ENCODE peak calls at places on chromosomes 13 and 19, in eight cellular contexts. U is breast epithelium, I is psoas muscle, M is uterus, B is stomach, R is body of pancreas, P is ovary, H is cardiac muscle cell. Z is an unnamed sample. For H3K27me3, the result is how much of the 10 kb centered on the place peaks cover.

GRCh38 chr13:29551214-29551613 is 44.3 kb downstream of the SLC7A1 start:
- DNase-seq in U (no peak), I (no peak), M (no peak), B (no peak), R (no peak), P (no peak), H (no peak), Z (no peak)

GRCh38 chr13:29886446-29886845 is 36.0 kb upstream of the UBL3 start:
- DNase-seq in U (no peak), I (no peak), M (no peak), B (no peak), R (no peak), P (no peak), H (no peak), Z (no peak)

GRCh38 chr13:114339779-114340534 is 25.7 kb downstream of the CHAMP1 start:
- DNase-seq in U (no peak), I (no peak), M (no peak), B (peak), R (peak), P (no peak), H (peak), Z (no peak)

GRCh38 chr13:44506719-44507118 is 69.4 kb downstream of the TSC22D1 start:
- DNase-seq in U (no peak), I (no peak), M (no peak), B (no peak), R (no peak), P (no peak), H (no peak), Z (no peak)

GRCh38 chr19:8261347-8261746 is 46.8 kb downstream of the CD320 start:
- DNase-seq in U (peak), I (no peak), M (no peak), B (no peak), R (no peak), P (no peak), H (no peak), Z (no peak)

GRCh38 chr13:46085737-46086136 is 19.1 kb downstream of the CPB2 start:
- DNase-seq in U (no peak), I (no peak), M (no peak), B (no peak), R (no peak), P (no peak), H (no peak), Z (no peak)

GRCh38 chr19:12868540-12869112 is 12.6 kb downstream of the DNASE2 start:
- DNase-seq in U (no peak), I (no peak), M (no peak), B (no peak), R (no peak), P (no peak), H (no peak), Z (no peak)

GRCh38 chr19:47619763-47620162 is 10.8 kb downstream of the BICRA start:
- DNase-seq in U (no peak), I (no peak), M (no peak), B (no peak), R (no peak), P (no peak), H (no peak), Z (no peak)

GRCh38 chr19:16795731-16796130 is 33.5 kb upstream of the SIN3B start:
- DNase-seq in U (no peak), I (no peak), M (no peak), B (no peak), R (no peak), P (no peak), H (peak), Z (no peak)

GRCh38 chr19:45782162-45782623 is at the start of gene DMPK:
- DNase-seq in U (no peak), I (peak), M (peak), B (no peak), R (peak), P (peak), H (no peak), Z (no peak)

GRCh38 chr13:102830646-102831045 is 15.2 kb upstream of the ERCC5 start:
- DNase-seq in U (no peak), I (no peak), M (no peak), B (peak), R (peak), P (no peak), H (peak), Z (no peak)

GRCh38 chr19:14030997-14031718 is 404 bp upstream of the IL27RA start:
- DNase-seq in U (no peak), I (no peak), M (no peak), B (no peak), R (no peak), P (no peak), H (no peak), Z (no peak)

GRCh38 chr19:14035706-14036105 is 4.1 kb downstream of the IL27RA start:
- DNase-seq in U (no peak), I (no peak), M (no peak), B (no peak), R (no peak), P (no peak), H (no peak), Z (no peak)

GRCh38 chr19:14028901-14029300 is 953 bp downstream of the RLN3 start:
- DNase-seq in U (no peak), I (no peak), M (no peak), B (no peak), R (no peak), P (no peak), H (no peak), Z (no peak)

GRCh38 chr19:14033946-14034345 is 2.4 kb downstream of the IL27RA start:
- DNase-seq in U (no peak), I (no peak), M (no peak), B (no peak), R (no peak), P (no peak), H (no peak), Z (no peak)

GRCh38 chr19:14031719-14032480 is at the start of gene IL27RA:
- DNase-seq in U (no peak), I (peak), M (peak), B (peak), R (peak), P (no peak), H (peak), Z (peak)
- H3K4me3 ChIP-seq in U (peak), I (peak), M (peak), B (peak), R (peak), P (peak), H (peak), Z (peak)

GRCh38 chr13:62014299-62014698 is 598.6 kb upstream of the PCDH20 start:
- DNase-seq in U (no peak), I (no peak), M (no peak), B (no peak), R (no peak), P (no peak), H (peak), Z (no peak)
- TF ChIP-seq CTCF in U (no peak), I (peak), M (no peak), B (no peak), R (no peak), P (no peak), H (no peak), Z (peak)

DNA sequence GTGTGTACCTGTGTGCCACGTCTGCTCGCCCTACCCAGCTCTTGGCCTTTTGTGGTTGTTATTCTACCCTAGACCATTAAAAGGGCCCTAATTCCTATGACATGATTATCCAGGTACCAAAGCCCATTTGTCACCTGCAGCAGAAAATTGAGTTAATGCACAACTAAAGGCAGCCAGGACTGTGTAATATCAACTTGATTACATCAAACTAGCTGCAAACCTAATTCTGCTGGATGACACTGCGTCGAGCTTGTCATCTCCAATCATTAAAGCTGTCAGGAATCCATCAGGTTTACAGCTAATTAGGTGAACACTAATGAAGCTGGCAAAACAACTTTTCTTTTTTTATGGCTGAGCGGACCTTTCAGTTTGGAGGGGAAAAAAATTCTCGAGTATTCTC is 3.1 kb downstream of the TSHZ3 start:
- DNase-seq in U (no peak), I (no peak), M (no peak), B (no peak), R (no peak), P (no peak), H (no peak), Z (no peak)
- H3K27me3 ChIP-seq in U (under half), I (under half), M (under half), B (under half), R (under half), P (under half), H (under half), Z (under half)

DNA sequence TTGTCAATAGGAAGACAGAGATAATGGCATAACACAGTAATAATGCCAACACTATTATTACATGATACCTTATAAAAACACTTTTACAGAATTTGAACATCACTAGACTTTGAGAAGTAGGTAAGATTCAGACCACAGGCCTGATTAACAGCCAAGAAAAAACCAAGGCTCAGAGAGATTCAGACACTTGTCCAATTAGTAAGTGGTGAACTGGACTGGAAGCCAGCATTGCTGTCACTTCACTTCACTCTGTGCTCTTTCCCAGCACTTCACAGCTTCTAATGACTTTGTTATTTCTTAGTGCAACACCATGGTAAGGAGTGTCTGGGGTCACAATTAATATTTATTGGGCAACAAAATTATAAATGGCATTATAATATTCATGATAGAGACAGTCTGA is 91.9 kb downstream of the TRPC4 start:
- DNase-seq in U (no peak), I (no peak), M (no peak), B (no peak), R (no peak), P (no peak), H (no peak), Z (no peak)
- H3K4me3 ChIP-seq in U (no peak), I (no peak), M (no peak), B (no peak), R (no peak), P (no peak), H (no peak), Z (no peak)

DNA sequence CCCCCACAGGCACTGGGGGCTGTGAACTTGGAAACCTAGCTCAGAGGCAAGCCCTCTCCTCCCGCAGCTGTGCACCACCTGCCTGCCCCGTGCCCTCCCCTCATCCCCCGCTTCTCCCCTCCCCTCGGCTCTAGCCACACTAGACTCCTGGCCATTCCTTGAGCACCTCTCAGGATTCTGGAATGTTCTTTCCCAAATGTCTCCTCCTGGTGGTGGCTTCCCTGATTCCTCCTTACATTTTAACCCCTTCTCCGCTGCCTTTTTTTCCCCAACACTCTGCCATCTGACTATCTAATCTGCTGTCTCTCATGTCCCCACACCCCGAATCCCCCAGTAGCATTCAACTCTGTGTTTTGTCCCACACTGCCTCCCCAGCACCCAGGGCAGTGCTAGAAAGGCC is 6.7 kb downstream of the NANOS3 start:
- DNase-seq in U (no peak), I (no peak), M (no peak), B (no peak), R (no peak), P (no peak), H (no peak), Z (no peak)
- TF ChIP-seq CTCF in U (peak), I (no peak), M (no peak), B (no peak), R (peak), P (no peak), H (peak), Z (no peak)

GRCh38 chr19:49069026-49069425 is 3.5 kb downstream of the KCNA7 start:
- DNase-seq in U (no peak), I (no peak), M (no peak), B (no peak), R (no peak), P (no peak), H (no peak), Z (no peak)
- H3K27me3 ChIP-seq in U (under half), I (under half), M (under half), B (under half), R (under half), P (under half), H (under half), Z (under half)

GRCh38 chr13:104920091-104920490 is 1615.4 kb downstream of the EFNB2 start:
- DNase-seq in U (no peak), I (peak), M (no peak), B (no peak), R (no peak), P (no peak), H (no peak), Z (no peak)
- H3K4me3 ChIP-seq in U (no peak), I (no peak), M (no peak), B (no peak), R (no peak), P (no peak), H (no peak), Z (no peak)

Z was measured in dorsolateral prefrontal cortex.